ENCODE peak calls at places on chromosomes 3 and 15, in four cellular contexts. W is GM13977, G is AG08396, U is skeletal muscle cell. D is an unnamed sample.
A peak's percentile ranks its signal among the peaks of the same experiment; 100 is the strongest.

GRCh38 chr15:78808550-78808949 is 2.7 kb downstream of the ADAMTS7 start:
- DNase-seq in W (peak; percentile 78), G (peak; percentile 56), U (no peak), D (no peak)

GRCh38 chr3:183548262-183548769 is 7.2 kb downstream of the KLHL6 start:
- DNase-seq in W (no peak), G (peak; percentile 67), U (peak; percentile 9), D (no peak)

GRCh38 chr3:171829841-171830559 is 13.1 kb upstream of the TMEM212 start:
- DNase-seq in W (peak; percentile 34), G (peak; percentile 63), U (no peak), D (peak; percentile 35)

GRCh38 chr3:98777801-98778220 is 14.7 kb downstream of the ST3GAL6 start:
- DNase-seq in W (no peak), G (no peak), U (peak; percentile 69), D (no peak)

GRCh38 chr3:137469263-137469662 is 294.9 kb upstream of the SOX14 start:
- DNase-seq in W (no peak), G (no peak), U (no peak), D (no peak)

GRCh38 chr3:149527531-149528343 is 53.2 kb downstream of the TM4SF4 start:
- DNase-seq in W (no peak), G (no peak), U (no peak), D (no peak)

GRCh38 chr15:101357333-101357732 is 62.3 kb upstream of the SNRPA1 start:
- DNase-seq in W (no peak), G (no peak), U (no peak), D (no peak)

GRCh38 chr3:136151219-136151618 is 44.9 kb downstream of the MSL2 start:
- DNase-seq in W (no peak), G (no peak), U (no peak), D (no peak)

GRCh38 chr3:153164009-153164550 is 2.1 kb downstream of the RAP2B start:
- DNase-seq in W (no peak), G (no peak), U (no peak), D (no peak)

GRCh38 chr15:67916565-67916964 is 76.7 kb upstream of the RNU6-1 start:
- DNase-seq in W (no peak), G (no peak), U (no peak), D (no peak)

GRCh38 chr3:159018341-159018740 is 216.5 kb downstream of the MFSD1 start:
- DNase-seq in W (no peak), G (no peak), U (no peak), D (no peak)

GRCh38 chr15:85457392-85457968 is 77.1 kb downstream of the AKAP13 start:
- DNase-seq in W (peak; percentile 57), G (no peak), U (no peak), D (no peak)

GRCh38 chr3:126432901-126433480 is 38.3 kb downstream of the CFAP100 start:
- DNase-seq in W (no peak), G (no peak), U (no peak), D (no peak)